ENCODE peak calls at places on chromosomes 4 and X, in eight cellular contexts. D is DMS79; I is Right ventricle myocardium inferior; H is T-helper 2 cell; T is endodermal cell; Q is naive thymus-derived CD8-positive, alpha-beta T cell; B is NCI-H526 treated with DMSO at 0.1 percent for 48 hours; P is heart right ventricle. F is an unnamed sample.

GRCh38 chr4:7189475-7190277 is 2.7 kb upstream of the SORCS2 start:
- DNase-seq in D (no peak), I (no peak), H (no peak), T (peak), Q (no peak), B (no peak), P (no peak), F (no peak)

GRCh38 chrX:15269618-15270521 is at the start of gene ASB9:
- DNase-seq in D (peak), I (no peak), H (no peak), T (peak), Q (peak), B (no peak), P (no peak), F (no peak)

GRCh38 chrX:18146954-18147353 is 73.7 kb downstream of the BEND2 start:
- DNase-seq in D (no peak), I (no peak), H (no peak), T (peak), Q (no peak), B (no peak), P (no peak), F (no peak)

GRCh38 chr4:62014982-62015739 is 815.0 kb downstream of the ADGRL3 start:
- DNase-seq in D (no peak), I (no peak), H (no peak), T (no peak), Q (no peak), B (no peak), P (no peak), F (no peak)

GRCh38 chr4:38884254-38884653 is 16.6 kb downstream of the FAM114A1 start:
- DNase-seq in D (no peak), I (no peak), H (no peak), T (no peak), Q (no peak), B (no peak), P (no peak), F (no peak)

GRCh38 chr4:174255790-174256189 is 27.7 kb downstream of the FBXO8 start:
- DNase-seq in D (no peak), I (no peak), H (no peak), T (no peak), Q (no peak), B (no peak), P (no peak), F (no peak)

GRCh38 chrX:153885208-153885787 is 675 bp downstream of the L1CAM start:
- DNase-seq in D (no peak), I (no peak), H (no peak), T (no peak), Q (no peak), B (no peak), P (no peak), F (no peak)

GRCh38 chrX:50618788-50619558 is 148.3 kb upstream of the DGKK start:
- DNase-seq in D (no peak), I (no peak), H (no peak), T (no peak), Q (no peak), B (no peak), P (no peak), F (no peak)

GRCh38 chr4:108877821-108878220 is 115.0 kb upstream of the ETNPPL start:
- DNase-seq in D (no peak), I (no peak), H (no peak), T (no peak), Q (no peak), B (no peak), P (no peak), F (no peak)

GRCh38 chr4:141248029-141248428 is 27.3 kb downstream of the ZNF330 start:
- DNase-seq in D (no peak), I (no peak), H (no peak), T (no peak), Q (no peak), B (no peak), P (no peak), F (no peak)

GRCh38 chr4:161714928-161715327 is 448.9 kb downstream of the FSTL5 start:
- DNase-seq in D (no peak), I (no peak), H (no peak), T (no peak), Q (no peak), B (no peak), P (no peak), F (no peak)

GRCh38 chr4:7266525-7267292 is 74.4 kb downstream of the SORCS2 start:
- DNase-seq in D (no peak), I (no peak), H (no peak), T (peak), Q (no peak), B (no peak), P (no peak), F (no peak)

GRCh38 chr4:95547708-95548471 is 883 bp downstream of the UNC5C start:
- DNase-seq in D (no peak), I (peak), H (no peak), T (peak), Q (no peak), B (no peak), P (peak), F (peak)

GRCh38 chrX:53422091-53422914 is at the start of the genes RIBC1 and SMC1A:
- DNase-seq in D (peak), I (peak), H (peak), T (peak), Q (peak), B (peak), P (peak), F (peak)

GRCh38 chrX:153725832-153726285 is 1.2 kb downstream of the ABCD1 start:
- DNase-seq in D (no peak), I (no peak), H (no peak), T (no peak), Q (no peak), B (no peak), P (peak), F (no peak)

GRCh38 chr4:37568494-37568893 is 117.7 kb downstream of the RELL1 start:
- DNase-seq in D (no peak), I (no peak), H (no peak), T (no peak), Q (no peak), B (no peak), P (no peak), F (no peak)

GRCh38 chrX:1388651-1389050 is 3.3 kb downstream of the SLC25A6 start:
- DNase-seq in D (no peak), I (no peak), H (no peak), T (peak), Q (no peak), B (no peak), P (no peak), F (no peak)

GRCh38 chr4:8768357-8768999 is 103.2 kb downstream of the HMX1 start:
- DNase-seq in D (no peak), I (peak), H (no peak), T (peak), Q (no peak), B (no peak), P (no peak), F (no peak)

GRCh38 chr4:15729910-15730533 is 27.2 kb downstream of the BST1 start:
- DNase-seq in D (no peak), I (no peak), H (no peak), T (no peak), Q (peak), B (peak), P (no peak), F (no peak)

GRCh38 chr4:166816901-166817300 is 417.4 kb downstream of the SPOCK3 start:
- DNase-seq in D (no peak), I (no peak), H (no peak), T (no peak), Q (no peak), B (no peak), P (no peak), F (no peak)

GRCh38 chr4:2009651-2010233 is 968 bp upstream of the NELFA start:
- DNase-seq in D (no peak), I (peak), H (no peak), T (peak), Q (peak), B (peak), P (peak), F (peak)